ENCODE peak calls at places on chromosomes 13 and 19, in ten cellular contexts. T is brain microvascular endothelial cell; L is GOT3; X is fibroblast of gingiva; E is stomach; F is CD8-positive, alpha-beta memory T cell; Y is lower leg skin; S is EL; A is progenitor cell of endocrine pancreas; C is uterus. U is an unnamed sample.

GRCh38 chr19:11478167-11479089 is 2.4 kb downstream of the ELAVL3 start:
- DNase-seq in T (no peak), E (no peak), S (no peak), A (no peak), L (no peak), F (no peak), C (no peak), X (no peak), Y (no peak), U (no peak)

GRCh38 chr13:93262729-93263128 is 36.1 kb downstream of the GPC6 start:
- DNase-seq in E (no peak), L (no peak), C (no peak), X (no peak), Y (no peak), A (no peak), T (peak), F (no peak), S (peak), U (no peak)

GRCh38 chr13:114079601-114080536 is 52.6 kb downstream of the RASA3 start:
- DNase-seq in E (no peak), A (no peak), S (no peak), X (no peak), T (no peak), C (peak), Y (no peak), F (no peak), L (no peak), U (peak)

GRCh38 chr19:33303791-33304759 is 1.7 kb upstream of the CEBPA start:
- DNase-seq in S (no peak), T (no peak), E (peak), X (no peak), F (no peak), L (no peak), A (no peak), C (no peak), Y (no peak), U (no peak)

GRCh38 chr19:53537126-53537522 is 821 bp upstream of the ZNF331 start:
- DNase-seq in T (no peak), X (no peak), Y (no peak), A (no peak), E (no peak), C (no peak), S (no peak), F (no peak), L (no peak), U (no peak)

GRCh38 chr13:29911781-29912478 is 61.5 kb upstream of the UBL3 start:
- DNase-seq in F (no peak), E (peak), T (no peak), X (no peak), C (no peak), L (no peak), S (no peak), Y (no peak), A (no peak), U (no peak)

GRCh38 chr19:39949026-39949747 is 14.8 kb upstream of the FCGBP start:
- DNase-seq in X (no peak), E (peak), A (no peak), S (no peak), Y (no peak), C (no peak), F (no peak), L (no peak), T (no peak), U (no peak)

GRCh38 chr13:59623516-59623915 is 540.2 kb downstream of the DIAPH3 start:
- DNase-seq in C (no peak), T (no peak), F (no peak), Y (no peak), E (no peak), X (no peak), A (no peak), S (no peak), L (no peak), U (no peak)

GRCh38 chr13:79108914-79109643 is 297.0 kb downstream of the RBM26 start:
- DNase-seq in A (no peak), C (no peak), T (no peak), S (no peak), L (no peak), F (no peak), Y (no peak), E (no peak), X (no peak), U (no peak)

GRCh38 chr19:33302974-33303790 is 848 bp upstream of the CEBPA start:
- DNase-seq in S (peak), T (peak), C (peak), X (peak), A (peak), E (peak), Y (no peak), F (no peak), L (no peak), U (peak)

GRCh38 chr19:49790866-49791265 is 22.2 kb downstream of the FUZ start:
- DNase-seq in A (no peak), L (no peak), C (peak), X (peak), S (no peak), T (no peak), E (no peak), Y (no peak), F (no peak), U (peak)

GRCh38 chr19:48896191-48896720 is 2.3 kb downstream of the TULP2 start:
- DNase-seq in Y (peak), C (peak), A (no peak), L (no peak), S (peak), F (peak), X (no peak), E (no peak), T (no peak), U (peak)

GRCh38 chr13:104460553-104460952 is 1394.3 kb upstream of the SLC10A2 start:
- DNase-seq in F (no peak), Y (no peak), T (peak), A (no peak), E (no peak), S (peak), X (no peak), C (no peak), L (no peak), U (no peak)

GRCh38 chr13:78238911-78239310 is 320.3 kb upstream of the EDNRB start:
- DNase-seq in S (no peak), E (no peak), L (no peak), C (no peak), Y (no peak), T (no peak), F (no peak), X (no peak), A (no peak), U (no peak)

GRCh38 chr19:38661166-38661565 is 13.7 kb downstream of the ACTN4 start:
- DNase-seq in Y (no peak), F (no peak), L (no peak), X (peak), S (no peak), E (no peak), T (no peak), A (no peak), C (no peak), U (no peak)

GRCh38 chr19:1213391-1214286 is 8.1 kb downstream of the STK11 start:
- DNase-seq in F (peak), S (peak), A (no peak), C (peak), T (peak), X (peak), E (peak), Y (peak), L (no peak), U (peak)

GRCh38 chr13:103282571-103283450 is 216.6 kb upstream of the SLC10A2 start:
- DNase-seq in X (peak), T (peak), E (no peak), S (peak), A (no peak), Y (no peak), F (no peak), C (no peak), L (no peak), U (no peak)

GRCh38 chr13:20565120-20565736 is 1.7 kb upstream of the IFT88 start:
- DNase-seq in Y (no peak), X (no peak), T (no peak), F (no peak), C (no peak), L (no peak), S (no peak), E (no peak), A (no peak), U (no peak)

GRCh38 chr19:44613295-44614168 is at the start of gene IGSF23:
- DNase-seq in E (no peak), S (no peak), X (no peak), L (no peak), A (no peak), C (no peak), F (no peak), Y (no peak), T (no peak), U (no peak)

GRCh38 chr19:15320118-15320517 is 12.2 kb downstream of the BRD4 start:
- DNase-seq in T (no peak), E (no peak), F (no peak), L (no peak), X (peak), S (peak), A (no peak), C (no peak), Y (no peak), U (no peak)

GRCh38 chr19:16064209-16064889 is 11.9 kb upstream of the TPM4 start:
- DNase-seq in C (no peak), A (no peak), X (no peak), F (no peak), S (no peak), T (no peak), L (no peak), Y (no peak), E (no peak), U (no peak)

GRCh38 chr13:23621316-23621645 is 51.1 kb downstream of the TNFRSF19 start:
- DNase-seq in F (no peak), A (no peak), X (peak), T (peak), C (no peak), S (peak), L (no peak), Y (no peak), E (no peak), U (no peak)

GRCh38 chr13:35789335-35790166 is 313.1 kb upstream of the MAB21L1 start:
- DNase-seq in E (no peak), S (peak), F (no peak), Y (no peak), X (peak), A (no peak), L (no peak), T (peak), C (no peak), U (no peak)

GRCh38 chr19:38062959-38063786 is 156.2 kb downstream of the SIPA1L3 start:
- DNase-seq in A (peak), S (no peak), Y (no peak), X (no peak), L (no peak), C (no peak), E (no peak), T (no peak), F (no peak), U (no peak)

GRCh38 chr19:4889034-4889825 is 13.5 kb downstream of the ARRDC5 start:
- DNase-seq in E (no peak), A (no peak), Y (no peak), F (no peak), X (no peak), C (no peak), L (no peak), T (peak), S (peak), U (no peak)

GRCh38 chr19:49954092-49954825 is 6.7 kb downstream of the SIGLEC11 start:
- DNase-seq in S (no peak), Y (no peak), E (no peak), X (no peak), F (no peak), L (no peak), C (no peak), T (no peak), A (no peak), U (no peak)

GRCh38 chr13:109271991-109272454 is 514.4 kb downstream of the IRS2 start:
- DNase-seq in A (no peak), Y (no peak), F (no peak), E (no peak), C (no peak), L (no peak), X (peak), T (peak), S (no peak), U (no peak)

U was measured in left ventricle myocardium inferior.